ENCODE peak calls at places on chromosome 12, in four cellular contexts. O is neural progenitor cell, G is PC-3, N is GM23338. K is an unnamed sample.

GRCh38 chr12:130634866-130635265 is 81.2 kb downstream of the RIMBP2 start:
- DNase-seq in O (no peak), G (no peak), N (no peak), K (no peak)

GRCh38 chr12:114692558-114693531 is 8.9 kb upstream of the TBX3 start:
- DNase-seq in O (peak; percentile 60), G (peak; percentile 72), N (peak; percentile 68), K (peak; percentile 80)

GRCh38 chr12:104694711-104695110 is 238.0 kb downstream of the CHST11 start:
- DNase-seq in O (no peak), G (no peak), N (no peak), K (no peak)

GRCh38 chr12:109863961-109864712 is 16.2 kb downstream of the GLTP start:
- DNase-seq in O (no peak), G (peak; percentile 21), N (no peak), K (peak; percentile 40)

GRCh38 chr12:112992541-112993398 is 14.5 kb downstream of the OAS2 start:
- DNase-seq in O (peak; percentile 74), G (peak; percentile 87), N (peak; percentile 84), K (peak; percentile 59)

GRCh38 chr12:21819236-21819635 is 44.7 kb upstream of the KCNJ8 start:
- DNase-seq in O (no peak), G (no peak), N (peak; percentile 2), K (peak; percentile 11)

GRCh38 chr12:72368719-72369505 is 96.7 kb downstream of the TRHDE start:
- DNase-seq in O (no peak), G (no peak), N (no peak), K (no peak)

GRCh38 chr12:126891789-126892188 is 1375.2 kb upstream of the TMEM132C start:
- DNase-seq in O (no peak), G (peak; percentile 13), N (peak; percentile 28), K (no peak)

GRCh38 chr12:76081909-76082308 is 2.6 kb downstream of the NAP1L1 start:
- DNase-seq in O (no peak), G (no peak), N (no peak), K (no peak)

GRCh38 chr12:51752490-51752889 is 96.0 kb downstream of the FIGNL2 start:
- DNase-seq in O (peak; percentile 31), G (peak; percentile 33), N (no peak), K (peak; percentile 64)

GRCh38 chr12:47995976-47996375 is 8.3 kb downstream of the COL2A1 start:
- DNase-seq in O (no peak), G (peak; percentile 60), N (no peak), K (peak; percentile 65)

GRCh38 chr12:176321-177181 is 37.4 kb downstream of the SLC6A12 start:
- DNase-seq in O (no peak), G (peak; percentile 44), N (no peak), K (peak; percentile 72)

GRCh38 chr12:79983969-79984629 is 49.2 kb upstream of the PPP1R12A start:
- DNase-seq in O (peak; percentile 42), G (peak; percentile 70), N (no peak), K (peak; percentile 24)

GRCh38 chr12:47591387-47591786 is 114.4 kb downstream of the RPAP3 start:
- DNase-seq in O (no peak), G (no peak), N (no peak), K (peak; percentile 11)

GRCh38 chr12:130440411-130441080 is 102.9 kb downstream of the PIWIL1 start:
- DNase-seq in O (no peak), G (no peak), N (no peak), K (no peak)

GRCh38 chr12:89098390-89099102 is 253.8 kb downstream of the DUSP6 start:
- DNase-seq in O (peak; percentile 49), G (no peak), N (peak; percentile 85), K (peak; percentile 13)

GRCh38 chr12:74537126-74537706 is 419 bp upstream of the ATXN7L3B start:
- DNase-seq in O (peak; percentile 41), G (peak; percentile 75), N (peak; percentile 62), K (peak; percentile 58)

GRCh38 chr12:39105111-39105510 is 199.7 kb upstream of the CPNE8 start:
- DNase-seq in O (no peak), G (no peak), N (no peak), K (no peak)

GRCh38 chr12:39103552-39104165 is 198.3 kb upstream of the CPNE8 start:
- DNase-seq in O (peak; percentile 85), G (peak; percentile 90), N (peak; percentile 87), K (peak; percentile 86)

DNA sequence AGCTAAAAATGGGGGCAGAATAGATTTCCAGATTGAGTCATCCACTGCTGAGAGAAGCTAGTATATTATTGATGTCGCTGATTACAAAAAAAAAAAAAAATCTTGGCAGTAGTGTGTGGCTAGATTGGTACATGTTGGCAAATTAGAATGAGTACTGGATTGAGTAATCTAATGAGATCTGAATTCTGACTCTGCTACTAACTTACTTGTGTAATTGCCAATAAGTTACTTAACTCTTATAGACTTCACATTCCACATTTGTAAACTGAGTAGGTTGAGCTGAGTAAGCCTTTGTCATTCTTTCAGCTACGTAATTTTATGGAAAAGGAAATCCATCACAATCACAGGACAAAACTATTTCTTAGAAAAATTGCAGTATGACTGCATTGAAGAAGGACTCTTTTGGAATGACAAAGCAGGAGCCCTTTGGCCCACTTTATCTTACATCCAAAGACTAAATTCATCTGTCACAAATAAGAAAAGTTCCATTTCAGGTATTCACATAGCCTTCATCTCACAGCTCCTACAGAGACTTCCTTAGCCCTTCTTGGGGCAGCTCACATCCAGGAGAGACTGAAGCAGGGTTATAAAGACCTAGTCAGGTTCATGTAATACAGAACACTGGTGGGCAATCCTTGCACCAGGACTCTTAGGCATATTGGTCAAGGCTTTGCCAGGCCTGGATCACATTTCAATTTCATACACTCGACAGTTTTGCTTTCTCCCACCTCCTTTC is 197.3 kb upstream of the CPNE8 start:
- DNase-seq in O (no peak), G (peak; percentile 86), N (no peak), K (no peak)
- H3K4me1 ChIP-seq in O (no peaks in the 10 kb centered on the region), G (peaks cover 19% of the 10 kb centered on the region), N (peaks cover 6% of the 10 kb centered on the region), K (no peaks in the 10 kb centered on the region)

DNA sequence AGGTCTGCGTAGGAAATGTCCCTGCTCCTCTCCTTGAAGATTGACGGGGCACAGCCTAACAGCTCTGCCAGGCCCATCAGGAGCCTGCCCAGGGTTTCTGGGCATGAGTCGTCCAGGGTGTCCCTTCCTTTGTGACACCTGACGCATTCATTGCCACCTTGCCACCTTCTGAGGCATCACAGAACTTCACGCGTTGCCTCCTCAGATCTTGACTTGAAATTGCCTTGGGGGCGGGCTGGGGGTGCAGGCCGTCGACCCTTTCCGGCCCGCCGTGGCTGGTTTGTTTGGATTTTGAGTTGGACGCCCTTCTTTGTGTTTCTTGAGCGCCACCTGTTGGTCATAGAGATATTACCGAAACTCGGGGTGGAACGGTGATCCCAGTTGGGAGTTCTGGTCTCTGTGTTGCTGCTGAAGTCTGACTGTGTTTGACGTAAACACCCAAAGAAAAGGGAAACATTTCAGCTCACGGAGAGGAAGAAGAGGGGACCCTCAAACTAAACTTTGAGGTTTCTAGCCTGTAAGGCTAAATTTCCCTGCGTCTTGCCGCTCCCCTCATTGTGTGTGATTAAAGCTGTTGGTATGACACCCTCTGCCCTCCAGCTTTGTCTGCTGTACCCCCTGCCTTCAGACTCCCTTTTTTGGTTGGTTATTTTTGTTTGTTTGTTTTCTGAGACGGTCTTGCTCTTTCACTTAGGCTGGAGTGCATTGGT is 44.6 kb downstream of the MLXIP start:
- DNase-seq in O (peak; percentile 89), G (peak; percentile 87), N (peak; percentile 95), K (peak; percentile 84)
- TF ChIP-seq CTCF in O (peak; percentile 88), G (peak; percentile 97), N (peak; percentile 78), K (peak; percentile 86)

GRCh38 chr12:53754633-53755261 is 3.0 kb upstream of the CISTR start:
- DNase-seq in O (no peak), G (peak; percentile 46), N (no peak), K (no peak)
- TF ChIP-seq EZH2phosphoT487 in O (no peak), G (no peak), N (no peak), K (no peak)

DNA sequence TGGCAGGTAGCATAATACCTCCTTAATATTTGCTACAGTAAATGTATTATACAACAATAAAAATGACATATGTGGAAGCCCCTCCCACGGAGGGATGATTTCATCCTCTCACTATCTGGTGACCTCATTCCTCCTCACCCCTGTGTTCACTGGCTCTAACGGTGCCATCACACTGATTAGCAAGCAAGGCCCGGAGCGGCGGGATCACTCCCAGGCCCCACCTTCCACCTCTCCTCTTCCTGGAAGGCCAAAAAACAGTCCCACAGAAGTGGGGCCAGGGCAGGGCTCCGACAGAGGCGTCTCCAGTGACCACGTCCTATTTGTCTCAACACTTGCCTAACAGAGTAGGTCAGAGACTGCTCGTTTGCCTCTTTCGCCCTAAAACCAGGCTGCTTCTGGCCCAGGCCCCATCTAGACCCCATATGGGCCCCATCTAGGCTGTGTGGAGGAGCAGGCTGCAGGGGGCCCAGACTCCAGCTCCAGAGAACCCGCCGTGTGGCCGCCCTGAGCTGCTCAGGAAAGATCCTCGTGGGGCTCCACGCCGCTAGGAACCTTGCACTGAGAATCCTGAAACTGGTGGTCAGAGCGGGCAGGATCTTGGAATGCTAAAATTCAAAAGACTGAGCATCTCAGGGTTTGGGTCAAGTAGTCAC is 3.7 kb downstream of the SELPLG start:
- DNase-seq in O (no peak), G (peak; percentile 71), N (no peak), K (peak; percentile 80)
- H3K4me1 ChIP-seq in O (peaks cover 7% of the 10 kb centered on the region), G (peaks cover 45% of the 10 kb centered on the region), N (peaks cover 17% of the 10 kb centered on the region), K (peaks cover 25% of the 10 kb centered on the region)

DNA sequence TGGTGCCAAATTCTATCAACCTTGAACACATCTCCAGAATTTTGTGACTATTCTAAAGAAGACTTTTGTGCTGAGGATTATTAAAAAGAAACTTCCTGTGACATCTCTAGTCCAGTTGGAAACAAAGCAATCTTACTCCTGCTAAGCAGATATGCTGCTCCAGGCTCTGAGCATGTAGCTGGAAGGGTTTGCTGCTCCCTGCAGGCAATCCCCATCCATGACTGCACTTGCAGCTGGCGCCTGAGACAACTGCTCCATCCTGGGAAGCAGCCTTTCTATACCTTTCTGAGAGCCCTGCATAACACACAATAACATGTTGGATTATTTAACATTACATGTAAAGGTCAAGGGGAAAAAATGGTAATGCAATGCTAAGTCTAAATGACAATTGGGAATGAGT is 105.1 kb downstream of the NDUFA12 start:
- DNase-seq in O (no peak), G (peak; percentile 33), N (peak; percentile 48), K (no peak)
- TF ChIP-seq CTCF in O (peak; percentile 24), G (peak; percentile 48), N (peak; percentile 56), K (peak; percentile 18)

GRCh38 chr12:96501908-96502307 is 12.5 kb downstream of the CFAP54 start:
- DNase-seq in O (no peak), G (no peak), N (no peak), K (no peak)

GRCh38 chr12:96502949-96503532 is 13.7 kb downstream of the CFAP54 start:
- DNase-seq in O (no peak), G (no peak), N (no peak), K (no peak)

GRCh38 chr12:96502477-96502876 is 13.1 kb downstream of the CFAP54 start:
- DNase-seq in O (no peak), G (peak; percentile 32), N (peak; percentile 21), K (no peak)

GRCh38 chr12:96500686-96501085 is 11.3 kb downstream of the CFAP54 start:
- DNase-seq in O (no peak), G (peak; percentile 39), N (no peak), K (no peak)

GRCh38 chr12:96501139-96501741 is 11.9 kb downstream of the CFAP54 start:
- DNase-seq in O (no peak), G (peak; percentile 85), N (peak; percentile 45), K (peak; percentile 19)
- TF ChIP-seq EZH2phosphoT487 in O (no peak), G (no peak), N (no peak), K (no peak)

GRCh38 chr12:123996581-123996980 is 23.6 kb downstream of the ZNF664 start:
- DNase-seq in O (peak; percentile 18), G (no peak), N (no peak), K (no peak)
- H3K4me1 ChIP-seq in O (peaks cover 23% of the 10 kb centered on the region), G (no peaks in the 10 kb centered on the region), N (peaks cover 9% of the 10 kb centered on the region), K (peaks cover 39% of the 10 kb centered on the region)

K was measured in hepatocyte.